ENCODE peak calls at places on chromosome 14, in five cellular contexts. A is GM23338, H is ovary, V is tibial artery, W is foreskin fibroblast. X is an unnamed sample.

GRCh38 chr14:99754141-99755067 is 38.8 kb upstream of the EML1 start:
- DNase-seq in A (no peak), H (no peak), V (peak), W (no peak), X (no peak)

GRCh38 chr14:54392131-54392859 is 4.5 kb upstream of the CDKN3 start:
- DNase-seq in A (peak), H (no peak), V (no peak), W (no peak), X (no peak)

GRCh38 chr14:99224116-99224910 is 47.7 kb downstream of the BCL11B start:
- DNase-seq in A (peak), H (no peak), V (no peak), W (no peak), X (no peak)

GRCh38 chr14:44352212-44352611 is 154.9 kb downstream of the FSCB start:
- DNase-seq in A (no peak), H (no peak), V (no peak), W (no peak), X (no peak)

GRCh38 chr14:48983355-48983888 is 602.8 kb downstream of the RPS29 start:
- DNase-seq in A (no peak), H (no peak), V (no peak), W (no peak), X (no peak)

GRCh38 chr14:37037636-37038387 is 134.6 kb downstream of the SLC25A21 start:
- DNase-seq in A (no peak), H (no peak), V (no peak), W (no peak), X (no peak)

GRCh38 chr14:55731881-55732498 is 152.0 kb downstream of the KTN1 start:
- DNase-seq in A (peak), H (no peak), V (peak), W (no peak), X (peak)

GRCh38 chr14:94548999-94549985 is 11.9 kb upstream of the SERPINA4 start:
- DNase-seq in A (peak), H (peak), V (peak), W (peak), X (peak)

GRCh38 chr14:33642080-33642479 is 308.8 kb downstream of the EGLN3 start:
- DNase-seq in A (peak), H (no peak), V (no peak), W (no peak), X (no peak)

GRCh38 chr14:60349663-60350365 is 100.8 kb downstream of the PPM1A start:
- DNase-seq in A (peak), H (peak), V (peak), W (peak), X (peak)

GRCh38 chr14:58109761-58110160 is 42.3 kb downstream of the ARMH4 start:
- DNase-seq in A (no peak), H (no peak), V (no peak), W (no peak), X (no peak)

GRCh38 chr14:100403802-100404201 is 80.7 kb downstream of the SLC25A47 start:
- DNase-seq in A (no peak), H (no peak), V (no peak), W (no peak), X (no peak)

GRCh38 chr14:31263485-31264133 is 56.0 kb upstream of the HECTD1 start:
- DNase-seq in A (no peak), H (peak), V (peak), W (peak), X (peak)

GRCh38 chr14:105315941-105316562 is 1.5 kb downstream of the PACS2 start:
- DNase-seq in A (no peak), H (no peak), V (no peak), W (no peak), X (no peak)

GRCh38 chr14:105641075-105641937 is 114.9 kb downstream of the TMEM121 start:
- DNase-seq in A (no peak), H (no peak), V (no peak), W (no peak), X (no peak)

GRCh38 chr14:74211945-74212580 is 27.2 kb upstream of the VSX2 start:
- DNase-seq in A (no peak), H (no peak), V (no peak), W (no peak), X (no peak)

GRCh38 chr14:89669209-89669608 is 252.2 kb upstream of the FOXN3 start:
- DNase-seq in A (no peak), H (no peak), V (peak), W (no peak), X (peak)

GRCh38 chr14:67420102-67420739 is 8.3 kb upstream of the PLEK2 start:
- DNase-seq in A (peak), H (no peak), V (no peak), W (no peak), X (peak)

GRCh38 chr14:104600805-104601204 is 3.8 kb downstream of the TMEM179 start:
- DNase-seq in A (no peak), H (no peak), V (no peak), W (no peak), X (no peak)

GRCh38 chr14:100406505-100407131 is 83.5 kb downstream of the SLC25A47 start:
- DNase-seq in A (no peak), H (no peak), V (no peak), W (no peak), X (peak)

GRCh38 chr14:65470404-65470880 is 57.9 kb downstream of the FUT8 start:
- DNase-seq in A (peak), H (no peak), V (no peak), W (no peak), X (no peak)

GRCh38 chr14:96748371-96748770 is 48.8 kb upstream of the VRK1 start:
- DNase-seq in A (no peak), H (no peak), V (no peak), W (no peak), X (peak)

GRCh38 chr14:33282811-33283210 is 344.1 kb downstream of the NPAS3 start:
- DNase-seq in A (no peak), H (no peak), V (no peak), W (no peak), X (no peak)

GRCh38 chr14:105144231-105144665 is 24.3 kb downstream of the JAG2 start:
- DNase-seq in A (no peak), H (no peak), V (peak), W (no peak), X (peak)

GRCh38 chr14:90137807-90138206 is 76.0 kb downstream of the KCNK13 start:
- DNase-seq in A (no peak), H (no peak), V (no peak), W (no peak), X (no peak)

GRCh38 chr14:87149583-87150354 is 843.2 kb downstream of the GALC start:
- DNase-seq in A (peak), H (no peak), V (no peak), W (peak), X (no peak)

DNA sequence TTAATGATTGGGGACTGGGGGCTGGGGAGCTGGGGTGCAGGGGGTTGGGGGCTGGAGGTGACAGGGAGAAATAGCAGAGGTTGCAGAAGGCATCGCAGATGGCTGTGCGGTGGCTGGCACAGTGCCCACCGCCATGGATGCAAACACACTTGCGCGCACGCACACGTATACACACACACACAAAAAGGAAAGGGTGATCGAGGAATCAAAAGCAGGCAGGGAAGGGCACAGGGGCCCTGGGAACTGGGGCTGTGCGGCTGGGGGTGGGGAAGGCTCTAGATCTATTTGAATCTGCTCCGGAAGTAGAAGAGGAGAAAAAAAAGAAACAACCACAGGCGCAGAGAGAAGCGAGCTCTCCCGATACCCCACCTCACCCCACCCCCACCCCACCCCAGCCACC is 39.4 kb downstream of the ZFHX2 start:
- DNase-seq in A (peak), H (no peak), V (no peak), W (no peak), X (no peak)
- H3K4me3 ChIP-seq in A (no peak), H (no peak), V (no peak), W (no peak), X (no peak)

GRCh38 chr14:50647753-50648152 is 20.4 kb downstream of the SAV1 start:
- DNase-seq in A (no peak), H (no peak), V (no peak), W (peak), X (no peak)
- H3K4me3 ChIP-seq in A (no peak), H (no peak), V (no peak), W (peak), X (no peak)

GRCh38 chr14:76348898-76349297 is 27.0 kb upstream of the ESRRB start:
- DNase-seq in A (peak), H (no peak), V (peak), W (peak), X (no peak)
- H3K4me3 ChIP-seq in A (no peak), H (no peak), V (no peak), W (no peak), X (no peak)

GRCh38 chr14:20490563-20490962 is 14.8 kb upstream of the RNASE10 start:
- DNase-seq in A (peak), H (no peak), V (no peak), W (no peak), X (no peak)
- H3K4me3 ChIP-seq in A (no peak), H (no peak), V (no peak), W (no peak), X (no peak)

X was measured in transverse colon.